ENCODE peak calls at places on chromosomes 12 and 14, in eight cellular contexts. W is lung; C is CD8-positive, alpha-beta T cell; Z is cardiac fibroblast; J is Panc1; E is body of pancreas; B is mucosa of descending colon; S is esophagus squamous epithelium. F is an unnamed sample.

GRCh38 chr14:36130186-36130585 is 46.3 kb downstream of the PTCSC3 start:
- DNase-seq in W (no peak), C (no peak), Z (no peak), J (no peak), E (no peak), B (no peak), S (no peak), F (no peak)

GRCh38 chr14:70059545-70059944 is 129.2 kb downstream of the SLC8A3 start:
- DNase-seq in W (no peak), C (no peak), Z (no peak), J (no peak), E (no peak), B (no peak), S (no peak), F (no peak)

GRCh38 chr14:65230287-65230728 is 128.0 kb upstream of the MAX start:
- DNase-seq in W (peak; percentile 82), C (no peak), Z (peak; percentile 45), J (no peak), E (peak; percentile 63), B (no peak), S (no peak), F (no peak)

GRCh38 chr12:69553626-69554248 is 31.5 kb upstream of the CCT2 start:
- DNase-seq in W (peak; percentile 44), C (no peak), Z (peak; percentile 65), J (no peak), E (peak; percentile 20), B (no peak), S (no peak), F (peak; percentile 66)

GRCh38 chr14:28482644-28483043 is 283.9 kb upstream of the FOXG1 start:
- DNase-seq in W (no peak), C (no peak), Z (no peak), J (no peak), E (no peak), B (no peak), S (no peak), F (no peak)

GRCh38 chr12:124523071-124523470 is 44.3 kb downstream of the NCOR2 start:
- DNase-seq in W (no peak), C (no peak), Z (no peak), J (no peak), E (peak; percentile 42), B (no peak), S (no peak), F (no peak)

GRCh38 chr14:94598506-94598815 is 13.7 kb upstream of the SERPINA3 start:
- DNase-seq in W (no peak), C (no peak), Z (no peak), J (no peak), E (no peak), B (no peak), S (no peak), F (no peak)

GRCh38 chr12:1122803-1123202 is 131.8 kb downstream of the ERC1 start:
- DNase-seq in W (no peak), C (peak; percentile 30), Z (no peak), J (no peak), E (peak; percentile 44), B (no peak), S (no peak), F (peak; percentile 86)

GRCh38 chr12:101459642-101460346 is 15.3 kb upstream of the SPIC start:
- DNase-seq in W (no peak), C (no peak), Z (peak; percentile 5), J (peak; percentile 74), E (peak; percentile 17), B (peak; percentile 52), S (no peak), F (peak; percentile 62)

GRCh38 chr12:108799528-108800243 is 57.7 kb downstream of the SSH1 start:
- DNase-seq in W (no peak), C (no peak), Z (no peak), J (no peak), E (no peak), B (no peak), S (no peak), F (peak; percentile 30)

GRCh38 chr12:15808250-15808971 is 19.2 kb upstream of the EPS8 start:
- DNase-seq in W (no peak), C (no peak), Z (no peak), J (no peak), E (no peak), B (no peak), S (no peak), F (peak; percentile 85)

GRCh38 chr14:54209501-54210231 is 187.1 kb upstream of the CDKN3 start:
- DNase-seq in W (no peak), C (no peak), Z (peak; percentile 57), J (no peak), E (no peak), B (no peak), S (no peak), F (peak; percentile 38)

GRCh38 chr12:47237751-47238211 is 158.0 kb upstream of the AMIGO2 start:
- DNase-seq in W (no peak), C (no peak), Z (peak; percentile 51), J (no peak), E (no peak), B (no peak), S (no peak), F (peak; percentile 90)

GRCh38 chr12:70240677-70241076 is 2.6 kb upstream of the CNOT2 start:
- DNase-seq in W (no peak), C (no peak), Z (no peak), J (no peak), E (no peak), B (no peak), S (no peak), F (no peak)

GRCh38 chr14:73616831-73617230 is 4.5 kb downstream of the ACOT6 start:
- DNase-seq in W (no peak), C (no peak), Z (no peak), J (no peak), E (no peak), B (no peak), S (no peak), F (no peak)

GRCh38 chr12:104480826-104481457 is 24.2 kb downstream of the CHST11 start:
- DNase-seq in W (no peak), C (no peak), Z (peak; percentile 92), J (no peak), E (peak; percentile 18), B (peak; percentile 68), S (no peak), F (peak; percentile 56)
- H3K4me3 ChIP-seq in W (no peak overlapping the region), C (no peak overlapping the region), Z (no peak overlapping the region), J (no peak overlapping the region), E (no peak overlapping the region), B (no peak overlapping the region), S (no peak overlapping the region), F (no peak overlapping the region)

DNA sequence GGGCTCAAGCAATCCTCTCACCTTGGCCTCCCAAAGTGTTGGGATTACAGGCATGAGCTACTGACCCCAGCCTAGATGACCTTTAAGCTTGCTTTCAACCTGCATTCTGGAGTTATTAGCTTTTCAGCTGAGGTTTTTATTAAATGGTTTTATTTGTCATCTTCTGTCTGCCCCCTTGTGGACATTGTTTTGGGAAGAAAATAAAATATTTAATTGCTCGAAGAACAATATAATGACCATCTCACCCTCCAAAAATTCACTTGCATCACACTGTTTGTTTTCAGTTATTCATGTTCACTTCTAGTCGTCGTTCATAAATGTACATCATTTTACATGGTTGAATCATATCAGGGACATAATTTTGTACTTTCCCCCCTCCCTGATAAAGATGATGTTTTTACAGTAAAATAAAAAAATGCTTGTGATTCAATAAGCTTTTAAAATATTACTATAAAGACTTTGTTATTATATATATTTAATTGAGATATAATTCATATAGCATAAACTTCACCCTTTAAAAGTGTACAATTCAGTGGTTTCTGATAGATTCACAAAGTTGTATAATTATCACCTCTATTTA is 10.1 kb upstream of the SPATS2 start:
- DNase-seq in W (no peak), C (no peak), Z (peak; percentile 95), J (no peak), E (no peak), B (no peak), S (no peak), F (peak; percentile 69)
- TF ChIP-seq CTCF in W (no peak), C (peak; percentile 46), Z (peak; percentile 43), J (peak; percentile 72), E (peak; percentile 40), B (no peak), S (peak; percentile 31), F (peak; percentile 50)

GRCh38 chr14:90253826-90254225 is 2.5 kb upstream of the PSMC1 start:
- DNase-seq in W (no peak), C (no peak), Z (no peak), J (no peak), E (no peak), B (no peak), S (no peak), F (no peak)

GRCh38 chr14:90256354-90257131 is at the start of gene PSMC1:
- DNase-seq in W (peak; percentile 94), C (peak; percentile 79), Z (peak; percentile 97), J (peak; percentile 78), E (peak; percentile 93), B (peak; percentile 92), S (peak; percentile 45), F (peak; percentile 96)
- H3K4me3 ChIP-seq in W (peak within 1 kb of the TSS; percentile 96), C (peak within 1 kb of the TSS; percentile 79), Z (peak within 1 kb of the TSS; percentile 86), J (peak within 1 kb of the TSS; percentile 94), E (peak within 1 kb of the TSS; percentile 86), B (peak within 1 kb of the TSS; percentile 90), S (peak within 1 kb of the TSS; percentile 89), F (peak within 1 kb of the TSS; percentile 96)

DNA sequence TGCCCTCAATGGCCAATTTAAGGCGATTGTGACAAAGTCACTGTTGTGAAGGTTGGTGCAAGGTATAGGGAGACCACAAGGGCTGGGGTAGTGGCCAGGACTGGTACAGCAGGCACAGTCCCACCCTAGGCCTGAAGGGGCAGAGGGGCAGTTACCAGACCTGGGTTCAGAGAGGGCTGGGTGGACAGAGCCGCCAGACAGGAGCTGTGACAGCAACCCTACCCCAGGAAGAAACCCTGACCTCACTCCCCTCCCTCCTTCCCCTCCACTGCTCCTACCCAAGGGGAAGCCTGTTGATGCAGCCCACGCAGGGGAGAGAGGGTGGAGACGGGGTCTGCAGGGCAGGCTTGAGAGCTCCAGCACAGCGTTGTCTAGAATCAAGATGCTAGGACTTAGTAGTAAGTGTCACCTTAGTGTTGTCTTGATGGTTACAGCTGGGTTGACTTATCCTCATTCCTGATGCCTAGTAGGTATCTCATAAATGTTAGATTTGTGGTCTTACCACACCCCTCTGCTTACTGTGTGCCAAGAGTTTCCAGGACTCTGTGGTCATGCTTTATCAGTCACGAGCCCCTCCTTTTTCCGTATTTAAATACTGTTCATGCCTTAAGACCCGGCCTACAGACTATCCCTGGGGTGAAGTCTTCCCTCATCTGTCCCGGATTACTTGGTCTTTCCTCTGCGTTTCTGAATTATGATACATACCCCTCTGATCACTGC is 14.4 kb downstream of the EML1 start:
- DNase-seq in W (no peak), C (no peak), Z (peak; percentile 37), J (no peak), E (no peak), B (no peak), S (no peak), F (peak; percentile 88)
- TF ChIP-seq CTCF in W (no peak), C (no peak), Z (peak; percentile 2), J (no peak), E (no peak), B (no peak), S (no peak), F (no peak)

F was measured in fibroblast of villous mesenchyme.